ENCODE peak calls at places on chromosomes 4 and X, in seven cellular contexts. J is fibroblast of lung, B is GM23338, E is K562, N is hepatocyte, A is PC-3, P is HepG2. Y is an unnamed sample.

GRCh38 chr4:118351851-118352827 is 664 bp downstream of the PRSS12 start:
- DNase-seq in J (no peak), B (peak), E (no peak), N (peak), A (no peak), P (peak), Y (peak)

GRCh38 chr4:114229721-114230120 is 250.3 kb upstream of the ARSJ start:
- DNase-seq in J (no peak), B (no peak), E (no peak), N (no peak), A (no peak), P (no peak), Y (no peak)

GRCh38 chr4:159606835-159607234 is 504.0 kb downstream of the RAPGEF2 start:
- DNase-seq in J (peak), B (no peak), E (no peak), N (no peak), A (no peak), P (no peak), Y (no peak)

GRCh38 chr4:181319629-181320028 is 923.6 kb upstream of the TENM3 start:
- DNase-seq in J (no peak), B (peak), E (no peak), N (no peak), A (no peak), P (no peak), Y (peak)

GRCh38 chr4:83618431-83618830 is 82.5 kb downstream of the GPAT3 start:
- DNase-seq in J (peak), B (peak), E (peak), N (peak), A (peak), P (peak), Y (no peak)

GRCh38 chr4:124262211-124263179 is 450.0 kb downstream of the ANKRD50 start:
- DNase-seq in J (peak), B (peak), E (peak), N (peak), A (peak), P (peak), Y (peak)

GRCh38 chr4:38501698-38502097 is 162.3 kb upstream of the KLF3 start:
- DNase-seq in J (no peak), B (no peak), E (no peak), N (no peak), A (no peak), P (no peak), Y (no peak)

GRCh38 chr4:187501731-187502130 is 493.8 kb upstream of the ZFP42 start:
- DNase-seq in J (no peak), B (no peak), E (no peak), N (no peak), A (no peak), P (no peak), Y (no peak)

GRCh38 chr4:4689694-4690440 is 148.0 kb upstream of the STX18 start:
- DNase-seq in J (peak), B (no peak), E (no peak), N (no peak), A (no peak), P (no peak), Y (no peak)

GRCh38 chrX:23901065-23901464 is 6.7 kb downstream of the APOO start:
- DNase-seq in J (peak), B (no peak), E (no peak), N (peak), A (peak), P (peak), Y (no peak)

GRCh38 chr4:2449051-2449450 is 19.9 kb upstream of the RNF4 start:
- DNase-seq in J (no peak), B (no peak), E (no peak), N (no peak), A (no peak), P (no peak), Y (no peak)

GRCh38 chrX:72027024-72027913 is 104.4 kb downstream of the RTL5 start:
- DNase-seq in J (no peak), B (no peak), E (no peak), N (no peak), A (no peak), P (no peak), Y (no peak)

GRCh38 chr4:15336410-15337184 is 91.2 kb upstream of the C1QTNF7 start:
- DNase-seq in J (peak), B (peak), E (no peak), N (no peak), A (peak), P (no peak), Y (no peak)

GRCh38 chr4:23373269-23373668 is 516.6 kb downstream of the PPARGC1A start:
- DNase-seq in J (peak), B (peak), E (peak), N (peak), A (peak), P (no peak), Y (no peak)

GRCh38 chr4:89929425-89930272 is 35.0 kb downstream of the MMRN1 start:
- DNase-seq in J (peak), B (no peak), E (no peak), N (no peak), A (peak), P (no peak), Y (no peak)

GRCh38 chr4:42302348-42302747 is 94.9 kb upstream of the SHISA3 start:
- DNase-seq in J (no peak), B (peak), E (peak), N (peak), A (peak), P (peak), Y (peak)

GRCh38 chr4:57442834-57443291 is 332.7 kb upstream of the IGFBP7 start:
- DNase-seq in J (peak), B (peak), E (peak), N (peak), A (peak), P (peak), Y (peak)

GRCh38 chr4:116018831-116019230 is 905.4 kb upstream of the NDST4 start:
- DNase-seq in J (no peak), B (no peak), E (no peak), N (no peak), A (peak), P (no peak), Y (no peak)

GRCh38 chr4:125726121-125726520 is 411.4 kb downstream of the FAT4 start:
- DNase-seq in J (no peak), B (no peak), E (no peak), N (no peak), A (no peak), P (no peak), Y (no peak)

GRCh38 chr4:19455850-19456602 is 795.7 kb upstream of the SLIT2 start:
- DNase-seq in J (no peak), B (no peak), E (no peak), N (no peak), A (peak), P (no peak), Y (no peak)

GRCh38 chr4:81260443-81261102 is 45.6 kb upstream of the PRKG2 start:
- DNase-seq in J (no peak), B (peak), E (peak), N (no peak), A (peak), P (no peak), Y (peak)

GRCh38 chr4:73470728-73471127 is 10.8 kb upstream of the AFM start:
- DNase-seq in J (no peak), B (no peak), E (no peak), N (no peak), A (no peak), P (no peak), Y (no peak)

DNA sequence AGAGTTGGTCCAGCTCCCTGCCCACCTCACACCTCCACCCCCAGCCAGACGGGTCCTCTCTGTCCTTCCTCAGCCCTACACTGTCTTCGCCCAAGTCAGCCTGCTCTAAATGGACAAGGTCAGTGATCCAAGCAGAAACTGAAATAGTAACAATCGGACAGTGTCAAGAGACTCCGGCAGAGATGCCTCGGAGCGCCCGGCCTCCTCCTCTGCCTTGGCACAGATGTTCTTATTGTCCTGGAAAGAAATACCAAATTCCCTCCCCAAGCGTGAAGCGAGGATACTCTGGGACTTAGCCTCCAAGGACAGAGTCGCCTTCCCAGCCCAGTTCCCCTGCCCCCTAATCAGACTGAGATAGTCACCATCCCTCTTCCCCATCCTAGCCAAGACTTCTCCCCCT is 28.5 kb downstream of the UTP14A start:
- DNase-seq in J (no peak), B (no peak), E (no peak), N (no peak), A (no peak), P (no peak), Y (peak)
- TF ChIP-seq EZH2 in J (no peak), B (peak), E (no peak), N (no peak), A (no peak), P (no peak), Y (no peak)

DNA sequence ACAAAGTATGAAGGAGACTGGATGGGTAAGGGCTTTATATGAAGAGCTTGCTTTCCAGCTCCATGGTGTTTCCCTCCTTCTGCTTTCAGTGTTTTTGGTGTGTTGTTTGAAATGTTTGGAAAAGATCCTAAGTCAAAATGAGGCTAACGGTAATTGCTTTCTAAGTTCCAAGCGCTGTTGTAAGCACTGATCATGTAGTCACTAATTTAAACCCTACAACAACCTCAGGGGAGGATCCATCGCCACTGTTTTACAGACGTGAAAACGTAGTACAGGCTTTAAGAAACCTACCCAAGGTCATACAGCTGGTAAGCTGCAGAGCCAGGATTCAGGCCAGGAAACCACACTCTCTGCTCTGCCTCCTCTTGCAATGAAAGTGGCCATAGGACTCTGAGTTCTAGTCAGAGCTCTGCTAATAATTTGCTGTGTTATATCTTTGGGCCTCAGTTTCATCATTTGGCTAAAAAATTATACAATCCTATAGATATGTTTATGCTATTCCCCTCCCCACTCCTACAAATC is 102.9 kb upstream of the PGRMC2 start:
- DNase-seq in J (no peak), B (no peak), E (no peak), N (no peak), A (no peak), P (no peak), Y (no peak)
- TF ChIP-seq EZH2 in J (no peak), B (no peak), E (no peak), N (no peak), A (no peak), P (no peak), Y (no peak)

GRCh38 chr4:80197132-80197573 is at the start of gene PRDM8:
- DNase-seq in J (peak), B (peak), E (no peak), N (no peak), A (no peak), P (no peak), Y (peak)
- TF ChIP-seq EZH2 in J (no peak), B (peak), E (no peak), N (no peak), A (no peak), P (no peak), Y (no peak)

GRCh38 chrX:83339724-83340123 is 168.4 kb upstream of the POU3F4 start:
- DNase-seq in J (no peak), B (no peak), E (no peak), N (no peak), A (no peak), P (no peak), Y (no peak)
- TF ChIP-seq EZH2 in J (no peak), B (no peak), E (no peak), N (no peak), A (no peak), P (no peak), Y (no peak)

GRCh38 chr4:112522389-112522788 is 6.4 kb upstream of the NEUROG2 start:
- DNase-seq in J (no peak), B (no peak), E (no peak), N (no peak), A (no peak), P (no peak), Y (peak)
- TF ChIP-seq EZH2 in J (no peak), B (peak), E (no peak), N (no peak), A (no peak), P (no peak), Y (no peak)

DNA sequence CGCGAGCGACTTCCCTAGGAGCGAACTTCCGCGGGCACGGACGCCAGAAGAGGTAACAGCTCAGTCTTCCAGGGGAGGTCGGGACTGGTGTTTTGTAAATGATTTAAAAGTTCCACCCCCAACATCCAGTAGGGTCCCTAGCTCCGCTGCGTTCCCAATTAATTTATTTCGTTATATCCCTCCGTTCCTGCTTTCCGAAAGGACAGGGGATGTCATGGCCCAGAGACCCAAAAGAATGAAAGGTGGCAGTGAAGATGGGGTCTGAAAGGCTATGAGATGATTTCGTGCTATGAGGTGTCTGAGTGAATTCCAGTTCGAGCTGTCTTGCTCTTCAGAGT is 373 bp upstream of the SMIM43 start:
- DNase-seq in J (no peak), B (no peak), E (no peak), N (no peak), A (no peak), P (no peak), Y (no peak)
- TF ChIP-seq EZH2 in J (no peak), B (peak), E (no peak), N (peak), A (no peak), P (no peak), Y (peak)

DNA sequence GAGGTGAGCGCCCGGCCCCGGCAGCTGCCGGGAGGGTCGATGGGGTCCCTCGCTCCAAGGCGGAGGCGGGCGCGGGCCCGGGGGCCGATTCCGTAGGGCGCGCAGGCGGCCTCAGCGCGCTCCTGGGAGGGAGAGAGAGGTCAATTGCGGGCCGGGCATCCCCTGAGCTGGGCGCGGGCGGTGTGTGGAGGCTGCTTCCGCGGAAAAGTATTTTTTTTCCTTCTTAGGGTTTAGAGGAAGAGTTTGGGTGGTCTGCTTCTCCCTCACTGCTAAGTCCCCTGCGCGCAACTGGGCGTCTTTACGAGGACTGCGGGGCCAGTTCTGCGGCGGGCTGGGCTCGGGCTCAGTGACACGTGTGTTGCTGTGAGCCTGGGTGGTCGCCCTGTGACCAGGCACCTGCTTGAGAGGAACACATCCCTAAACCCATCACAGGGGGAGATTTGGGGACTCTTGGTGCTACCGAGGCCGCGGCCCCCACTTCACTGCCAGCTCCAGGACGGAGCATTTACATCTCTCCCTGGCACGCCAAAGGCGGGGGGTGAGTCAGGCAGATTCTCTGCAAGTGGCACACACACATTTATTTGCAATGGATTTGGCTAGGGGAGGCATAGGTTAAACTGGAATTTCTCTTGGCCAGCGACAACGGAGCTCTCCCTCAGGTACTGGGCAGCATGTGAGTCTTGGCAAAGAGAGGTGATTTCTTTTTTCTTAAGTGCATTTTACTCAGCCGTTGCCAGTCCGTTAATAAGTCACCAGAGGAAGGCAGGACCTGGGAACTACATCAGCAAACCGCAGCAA is 151.2 kb upstream of the SLC4A4 start:
- DNase-seq in J (peak), B (no peak), E (no peak), N (peak), A (peak), P (no peak), Y (peak)
- TF ChIP-seq EZH2 in J (no peak), B (no peak), E (no peak), N (no peak), A (no peak), P (no peak), Y (peak)

GRCh38 chr4:1000686-1001260 is 7.6 kb upstream of the SLC26A1 start:
- DNase-seq in J (no peak), B (no peak), E (no peak), N (no peak), A (no peak), P (no peak), Y (no peak)

GRCh38 chr4:1003271-1004070 is 8.0 kb upstream of the FGFRL1 start:
- DNase-seq in J (no peak), B (peak), E (no peak), N (no peak), A (no peak), P (no peak), Y (peak)

GRCh38 chr4:1001561-1002130 is 8.4 kb upstream of the SLC26A1 start:
- DNase-seq in J (no peak), B (peak), E (no peak), N (no peak), A (no peak), P (no peak), Y (no peak)

GRCh38 chr4:1002631-1003251 is 8.7 kb upstream of the FGFRL1 start:
- DNase-seq in J (no peak), B (peak), E (no peak), N (no peak), A (no peak), P (no peak), Y (peak)

DNA sequence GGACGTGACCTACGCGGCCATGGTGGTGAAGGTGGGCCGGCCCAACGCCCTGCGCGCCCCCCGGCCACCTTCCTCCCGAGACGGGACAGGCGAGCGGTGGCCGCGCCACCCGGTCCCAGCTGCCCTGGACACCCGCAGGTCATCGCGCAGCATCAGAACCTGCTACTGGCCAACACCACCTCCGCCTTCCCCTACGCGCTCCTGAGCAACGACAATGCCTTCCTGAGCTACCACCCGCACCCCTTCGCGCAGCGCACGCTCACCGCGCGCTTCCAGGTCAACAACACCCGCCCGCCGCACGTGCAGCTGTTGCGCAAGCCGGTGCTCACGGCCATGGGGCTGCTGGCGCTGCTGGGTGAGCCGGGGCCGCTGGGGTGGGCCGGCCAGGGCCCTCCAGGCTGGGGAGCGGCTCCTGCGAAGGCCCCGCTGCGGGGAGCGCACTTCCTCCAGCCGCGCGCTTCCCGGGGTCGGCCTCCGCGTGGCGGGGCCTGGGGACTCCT is 9.0 kb upstream of the SLC26A1 start:
- DNase-seq in J (no peak), B (peak), E (no peak), N (peak), A (no peak), P (no peak), Y (peak)
- TF ChIP-seq EZH2 in J (peak), B (no peak), E (no peak), N (peak), A (no peak), P (no peak), Y (peak)

GRCh38 chr4:21947768-21948346 is 715 bp downstream of the KCNIP4 start:
- DNase-seq in J (no peak), B (no peak), E (no peak), N (no peak), A (no peak), P (no peak), Y (no peak)
- TF ChIP-seq EZH2 in J (no peak), B (no peak), E (no peak), N (no peak), A (no peak), P (no peak), Y (peak)